ENCODE peak calls at places on chromosome 6, in six cellular contexts. One of them, this sample, is unnamed.

GRCh38 chr6:341914-342831 is 49.4 kb upstream of the IRF4 start:
- DNase-seq in HS-27A: no peak
- DNase-seq in EL: no peak
- DNase-seq in T follicular helper cell: no peak
- DNase-seq in stimulated activated CD4-positive, alpha-beta T cell treated with anti-CD3 and anti-CD28 coated beads, Interleukin-1b, Interleukin-23, amount 100 ng/mL, for 24 hours: no peak
- DNase-seq in NAMALWA: no peak
- DNase-seq in this sample: no peak

GRCh38 chr6:138550346-138550767 is 51.1 kb upstream of the NHSL1 start:
- DNase-seq in EL: no peak
- DNase-seq in HS-27A: no peak
- DNase-seq in stimulated activated CD4-positive, alpha-beta T cell treated with anti-CD3 and anti-CD28 coated beads, Interleukin-1b, Interleukin-23, amount 100 ng/mL, for 24 hours: no peak
- DNase-seq in T follicular helper cell: no peak
- DNase-seq in NAMALWA: no peak
- DNase-seq in this sample: no peak

GRCh38 chr6:83615025-83615999 is 93.6 kb downstream of the SNAP91 start:
- DNase-seq in NAMALWA: peak; percentile 68
- DNase-seq in T follicular helper cell: no peak
- DNase-seq in HS-27A: no peak
- DNase-seq in EL: peak; percentile 34
- DNase-seq in stimulated activated CD4-positive, alpha-beta T cell treated with anti-CD3 and anti-CD28 coated beads, Interleukin-1b, Interleukin-23, amount 100 ng/mL, for 24 hours: no peak
- DNase-seq in this sample: no peak

GRCh38 chr6:92810913-92811312 is 608.4 kb downstream of the EPHA7 start:
- DNase-seq in EL: no peak
- DNase-seq in HS-27A: no peak
- DNase-seq in NAMALWA: peak; percentile 89
- DNase-seq in T follicular helper cell: no peak
- DNase-seq in stimulated activated CD4-positive, alpha-beta T cell treated with anti-CD3 and anti-CD28 coated beads, Interleukin-1b, Interleukin-23, amount 100 ng/mL, for 24 hours: no peak
- DNase-seq in this sample: no peak

GRCh38 chr6:97917369-97917768 is 634.4 kb upstream of the MMS22L start:
- DNase-seq in HS-27A: no peak
- DNase-seq in T follicular helper cell: no peak
- DNase-seq in EL: no peak
- DNase-seq in NAMALWA: no peak
- DNase-seq in stimulated activated CD4-positive, alpha-beta T cell treated with anti-CD3 and anti-CD28 coated beads, Interleukin-1b, Interleukin-23, amount 100 ng/mL, for 24 hours: no peak
- DNase-seq in this sample: no peak

GRCh38 chr6:33252758-33253157 is 18.9 kb downstream of the VPS52 start:
- DNase-seq in HS-27A: no peak
- DNase-seq in EL: peak; percentile 53
- DNase-seq in NAMALWA: no peak
- DNase-seq in stimulated activated CD4-positive, alpha-beta T cell treated with anti-CD3 and anti-CD28 coated beads, Interleukin-1b, Interleukin-23, amount 100 ng/mL, for 24 hours: no peak
- DNase-seq in T follicular helper cell: no peak
- DNase-seq in this sample: no peak

GRCh38 chr6:39173276-39173675 is 56.0 kb downstream of the KCNK5 start:
- DNase-seq in EL: no peak
- DNase-seq in HS-27A: no peak
- DNase-seq in stimulated activated CD4-positive, alpha-beta T cell treated with anti-CD3 and anti-CD28 coated beads, Interleukin-1b, Interleukin-23, amount 100 ng/mL, for 24 hours: no peak
- DNase-seq in NAMALWA: no peak
- DNase-seq in T follicular helper cell: no peak
- DNase-seq in this sample: no peak

GRCh38 chr6:36506617-36507016 is 40.7 kb downstream of the STK38 start:
- DNase-seq in EL: no peak
- DNase-seq in NAMALWA: no peak
- DNase-seq in HS-27A: no peak
- DNase-seq in stimulated activated CD4-positive, alpha-beta T cell treated with anti-CD3 and anti-CD28 coated beads, Interleukin-1b, Interleukin-23, amount 100 ng/mL, for 24 hours: no peak
- DNase-seq in T follicular helper cell: no peak
- DNase-seq in this sample: no peak

GRCh38 chr6:91669154-91669903 is 1082.5 kb upstream of the MAP3K7 start:
- DNase-seq in T follicular helper cell: no peak
- DNase-seq in stimulated activated CD4-positive, alpha-beta T cell treated with anti-CD3 and anti-CD28 coated beads, Interleukin-1b, Interleukin-23, amount 100 ng/mL, for 24 hours: no peak
- DNase-seq in HS-27A: no peak
- DNase-seq in EL: no peak
- DNase-seq in NAMALWA: no peak
- DNase-seq in this sample: no peak

GRCh38 chr6:81450180-81450579 is 302.3 kb downstream of the TENT5A start:
- DNase-seq in stimulated activated CD4-positive, alpha-beta T cell treated with anti-CD3 and anti-CD28 coated beads, Interleukin-1b, Interleukin-23, amount 100 ng/mL, for 24 hours: no peak
- DNase-seq in T follicular helper cell: no peak
- DNase-seq in EL: peak; percentile 79
- DNase-seq in HS-27A: no peak
- DNase-seq in NAMALWA: no peak
- DNase-seq in this sample: no peak

GRCh38 chr6:158818580-158819212 is 472 bp downstream of the EZR start:
- DNase-seq in stimulated activated CD4-positive, alpha-beta T cell treated with anti-CD3 and anti-CD28 coated beads, Interleukin-1b, Interleukin-23, amount 100 ng/mL, for 24 hours: peak; percentile 49
- DNase-seq in T follicular helper cell: peak; percentile 55
- DNase-seq in NAMALWA: peak; percentile 86
- DNase-seq in EL: peak; percentile 74
- DNase-seq in HS-27A: no peak
- DNase-seq in this sample: peak; percentile 15

This sample was measured in NCI-H1048.